ENCODE peak calls at places on chromosomes 12 and 14, in nine cellular contexts. One of them, this sample, is unnamed.
A peak's percentile ranks its signal among the peaks of the same experiment; 100 is the strongest.

GRCh38 chr14:39773387-39773786 is 341.2 kb upstream of the FBXO33 start:
- DNase-seq in adrenal gland: no peak
- DNase-seq in activated T-helper 9 cell treated with anti-CD3 and anti-CD28 coated beads, Interleukin-2, amount 50 U/mL, for 16 hours: no peak
- DNase-seq in NCI-H345: no peak
- DNase-seq in stimulated activated CD4-positive, alpha-beta T cell treated with anti-CD3 and anti-CD28 coated beads, Interleukin-1b, Interleukin-23, amount 100 ng/mL, for 1 hour: no peak
- DNase-seq in effector CD8-positive, alpha-beta T cell: no peak
- DNase-seq in BE2C: no peak
- DNase-seq in activated naive CD4-positive, alpha-beta T cell treated with anti-CD3 and anti-CD28 coated beads for 36 hours: no peak
- DNase-seq in activated T-cell treated with anti-CD3 and anti-CD28 coated beads for 1 hour: no peak
- DNase-seq in this sample: no peak

GRCh38 chr12:87924149-87924548 is 105.1 kb downstream of the C12orf50 start:
- DNase-seq in adrenal gland: no peak
- DNase-seq in activated T-helper 9 cell treated with anti-CD3 and anti-CD28 coated beads, Interleukin-2, amount 50 U/mL, for 16 hours: no peak
- DNase-seq in NCI-H345: no peak
- DNase-seq in stimulated activated CD4-positive, alpha-beta T cell treated with anti-CD3 and anti-CD28 coated beads, Interleukin-1b, Interleukin-23, amount 100 ng/mL, for 1 hour: no peak
- DNase-seq in effector CD8-positive, alpha-beta T cell: no peak
- DNase-seq in BE2C: no peak
- DNase-seq in activated naive CD4-positive, alpha-beta T cell treated with anti-CD3 and anti-CD28 coated beads for 36 hours: no peak
- DNase-seq in activated T-cell treated with anti-CD3 and anti-CD28 coated beads for 1 hour: no peak
- DNase-seq in this sample: no peak

GRCh38 chr14:98494582-98494981 is 777.4 kb downstream of the BCL11B start:
- DNase-seq in adrenal gland: no peak
- DNase-seq in activated T-helper 9 cell treated with anti-CD3 and anti-CD28 coated beads, Interleukin-2, amount 50 U/mL, for 16 hours: no peak
- DNase-seq in NCI-H345: no peak
- DNase-seq in stimulated activated CD4-positive, alpha-beta T cell treated with anti-CD3 and anti-CD28 coated beads, Interleukin-1b, Interleukin-23, amount 100 ng/mL, for 1 hour: no peak
- DNase-seq in effector CD8-positive, alpha-beta T cell: no peak
- DNase-seq in BE2C: no peak
- DNase-seq in activated naive CD4-positive, alpha-beta T cell treated with anti-CD3 and anti-CD28 coated beads for 36 hours: peak; percentile 52
- DNase-seq in activated T-cell treated with anti-CD3 and anti-CD28 coated beads for 1 hour: no peak
- DNase-seq in this sample: no peak

GRCh38 chr14:73761621-73762355 is 47.6 kb upstream of the PNMA1 start:
- DNase-seq in adrenal gland: no peak
- DNase-seq in activated T-helper 9 cell treated with anti-CD3 and anti-CD28 coated beads, Interleukin-2, amount 50 U/mL, for 16 hours: no peak
- DNase-seq in NCI-H345: no peak
- DNase-seq in stimulated activated CD4-positive, alpha-beta T cell treated with anti-CD3 and anti-CD28 coated beads, Interleukin-1b, Interleukin-23, amount 100 ng/mL, for 1 hour: no peak
- DNase-seq in effector CD8-positive, alpha-beta T cell: no peak
- DNase-seq in BE2C: peak; percentile 45
- DNase-seq in activated naive CD4-positive, alpha-beta T cell treated with anti-CD3 and anti-CD28 coated beads for 36 hours: peak; percentile 79
- DNase-seq in activated T-cell treated with anti-CD3 and anti-CD28 coated beads for 1 hour: no peak
- DNase-seq in this sample: no peak

GRCh38 chr14:65296402-65296801 is 116.1 kb upstream of the FUT8 start:
- DNase-seq in adrenal gland: no peak
- DNase-seq in activated T-helper 9 cell treated with anti-CD3 and anti-CD28 coated beads, Interleukin-2, amount 50 U/mL, for 16 hours: no peak
- DNase-seq in NCI-H345: no peak
- DNase-seq in stimulated activated CD4-positive, alpha-beta T cell treated with anti-CD3 and anti-CD28 coated beads, Interleukin-1b, Interleukin-23, amount 100 ng/mL, for 1 hour: no peak
- DNase-seq in effector CD8-positive, alpha-beta T cell: no peak
- DNase-seq in BE2C: no peak
- DNase-seq in activated naive CD4-positive, alpha-beta T cell treated with anti-CD3 and anti-CD28 coated beads for 36 hours: no peak
- DNase-seq in activated T-cell treated with anti-CD3 and anti-CD28 coated beads for 1 hour: no peak
- DNase-seq in this sample: no peak

GRCh38 chr14:92951912-92952471 is 29.0 kb downstream of the CHGA start:
- DNase-seq in adrenal gland: peak; percentile 78
- DNase-seq in activated T-helper 9 cell treated with anti-CD3 and anti-CD28 coated beads, Interleukin-2, amount 50 U/mL, for 16 hours: peak; percentile 67
- DNase-seq in NCI-H345: peak; percentile 74
- DNase-seq in stimulated activated CD4-positive, alpha-beta T cell treated with anti-CD3 and anti-CD28 coated beads, Interleukin-1b, Interleukin-23, amount 100 ng/mL, for 1 hour: peak; percentile 53
- DNase-seq in effector CD8-positive, alpha-beta T cell: peak; percentile 70
- DNase-seq in BE2C: peak; percentile 87
- DNase-seq in activated naive CD4-positive, alpha-beta T cell treated with anti-CD3 and anti-CD28 coated beads for 36 hours: peak; percentile 84
- DNase-seq in activated T-cell treated with anti-CD3 and anti-CD28 coated beads for 1 hour: peak; percentile 74
- DNase-seq in this sample: peak; percentile 37

GRCh38 chr12:4563336-4563735 is 1.3 kb downstream of the DYRK4 start:
- DNase-seq in adrenal gland: no peak
- DNase-seq in activated T-helper 9 cell treated with anti-CD3 and anti-CD28 coated beads, Interleukin-2, amount 50 U/mL, for 16 hours: no peak
- DNase-seq in NCI-H345: no peak
- DNase-seq in stimulated activated CD4-positive, alpha-beta T cell treated with anti-CD3 and anti-CD28 coated beads, Interleukin-1b, Interleukin-23, amount 100 ng/mL, for 1 hour: no peak
- DNase-seq in effector CD8-positive, alpha-beta T cell: no peak
- DNase-seq in BE2C: no peak
- DNase-seq in activated naive CD4-positive, alpha-beta T cell treated with anti-CD3 and anti-CD28 coated beads for 36 hours: no peak
- DNase-seq in activated T-cell treated with anti-CD3 and anti-CD28 coated beads for 1 hour: no peak
- DNase-seq in this sample: no peak

GRCh38 chr14:53190938-53191337 is 37.8 kb upstream of the DDHD1 start:
- DNase-seq in adrenal gland: no peak
- DNase-seq in activated T-helper 9 cell treated with anti-CD3 and anti-CD28 coated beads, Interleukin-2, amount 50 U/mL, for 16 hours: peak; percentile 35
- DNase-seq in NCI-H345: no peak
- DNase-seq in stimulated activated CD4-positive, alpha-beta T cell treated with anti-CD3 and anti-CD28 coated beads, Interleukin-1b, Interleukin-23, amount 100 ng/mL, for 1 hour: no peak
- DNase-seq in effector CD8-positive, alpha-beta T cell: no peak
- DNase-seq in BE2C: no peak
- DNase-seq in activated naive CD4-positive, alpha-beta T cell treated with anti-CD3 and anti-CD28 coated beads for 36 hours: peak; percentile 72
- DNase-seq in activated T-cell treated with anti-CD3 and anti-CD28 coated beads for 1 hour: no peak
- DNase-seq in this sample: no peak

GRCh38 chr12:95802482-95803264 is 12.1 kb upstream of the NTN4 start:
- DNase-seq in adrenal gland: no peak
- DNase-seq in activated T-helper 9 cell treated with anti-CD3 and anti-CD28 coated beads, Interleukin-2, amount 50 U/mL, for 16 hours: no peak
- DNase-seq in NCI-H345: no peak
- DNase-seq in stimulated activated CD4-positive, alpha-beta T cell treated with anti-CD3 and anti-CD28 coated beads, Interleukin-1b, Interleukin-23, amount 100 ng/mL, for 1 hour: no peak
- DNase-seq in effector CD8-positive, alpha-beta T cell: no peak
- DNase-seq in BE2C: no peak
- DNase-seq in activated naive CD4-positive, alpha-beta T cell treated with anti-CD3 and anti-CD28 coated beads for 36 hours: no peak
- DNase-seq in activated T-cell treated with anti-CD3 and anti-CD28 coated beads for 1 hour: no peak
- DNase-seq in this sample: no peak

GRCh38 chr12:15796493-15797141 is 7.4 kb upstream of the EPS8 start:
- DNase-seq in adrenal gland: no peak
- DNase-seq in activated T-helper 9 cell treated with anti-CD3 and anti-CD28 coated beads, Interleukin-2, amount 50 U/mL, for 16 hours: no peak
- DNase-seq in NCI-H345: no peak
- DNase-seq in stimulated activated CD4-positive, alpha-beta T cell treated with anti-CD3 and anti-CD28 coated beads, Interleukin-1b, Interleukin-23, amount 100 ng/mL, for 1 hour: no peak
- DNase-seq in effector CD8-positive, alpha-beta T cell: no peak
- DNase-seq in BE2C: no peak
- DNase-seq in activated naive CD4-positive, alpha-beta T cell treated with anti-CD3 and anti-CD28 coated beads for 36 hours: no peak
- DNase-seq in activated T-cell treated with anti-CD3 and anti-CD28 coated beads for 1 hour: no peak
- DNase-seq in this sample: no peak

GRCh38 chr14:78254911-78255431 is 84.8 kb downstream of the NRXN3 start:
- DNase-seq in adrenal gland: no peak
- DNase-seq in activated T-helper 9 cell treated with anti-CD3 and anti-CD28 coated beads, Interleukin-2, amount 50 U/mL, for 16 hours: no peak
- DNase-seq in NCI-H345: peak; percentile 95
- DNase-seq in stimulated activated CD4-positive, alpha-beta T cell treated with anti-CD3 and anti-CD28 coated beads, Interleukin-1b, Interleukin-23, amount 100 ng/mL, for 1 hour: no peak
- DNase-seq in effector CD8-positive, alpha-beta T cell: no peak
- DNase-seq in BE2C: no peak
- DNase-seq in activated naive CD4-positive, alpha-beta T cell treated with anti-CD3 and anti-CD28 coated beads for 36 hours: peak; percentile 8
- DNase-seq in activated T-cell treated with anti-CD3 and anti-CD28 coated beads for 1 hour: no peak
- DNase-seq in this sample: no peak

GRCh38 chr14:59018978-59019377 is 169.5 kb upstream of the DAAM1 start:
- DNase-seq in adrenal gland: no peak
- DNase-seq in activated T-helper 9 cell treated with anti-CD3 and anti-CD28 coated beads, Interleukin-2, amount 50 U/mL, for 16 hours: no peak
- DNase-seq in NCI-H345: no peak
- DNase-seq in stimulated activated CD4-positive, alpha-beta T cell treated with anti-CD3 and anti-CD28 coated beads, Interleukin-1b, Interleukin-23, amount 100 ng/mL, for 1 hour: no peak
- DNase-seq in effector CD8-positive, alpha-beta T cell: no peak
- DNase-seq in BE2C: no peak
- DNase-seq in activated naive CD4-positive, alpha-beta T cell treated with anti-CD3 and anti-CD28 coated beads for 36 hours: no peak
- DNase-seq in activated T-cell treated with anti-CD3 and anti-CD28 coated beads for 1 hour: no peak
- DNase-seq in this sample: no peak

GRCh38 chr14:61553730-61554641 is 141.3 kb upstream of the HIF1A start:
- DNase-seq in adrenal gland: peak; percentile 75
- DNase-seq in activated T-helper 9 cell treated with anti-CD3 and anti-CD28 coated beads, Interleukin-2, amount 50 U/mL, for 16 hours: no peak
- DNase-seq in NCI-H345: no peak
- DNase-seq in stimulated activated CD4-positive, alpha-beta T cell treated with anti-CD3 and anti-CD28 coated beads, Interleukin-1b, Interleukin-23, amount 100 ng/mL, for 1 hour: no peak
- DNase-seq in effector CD8-positive, alpha-beta T cell: no peak
- DNase-seq in BE2C: no peak
- DNase-seq in activated naive CD4-positive, alpha-beta T cell treated with anti-CD3 and anti-CD28 coated beads for 36 hours: no peak
- DNase-seq in activated T-cell treated with anti-CD3 and anti-CD28 coated beads for 1 hour: no peak
- DNase-seq in this sample: no peak

GRCh38 chr12:131075194-131075593 is 121.5 kb downstream of the ADGRD1 start:
- DNase-seq in adrenal gland: no peak
- DNase-seq in activated T-helper 9 cell treated with anti-CD3 and anti-CD28 coated beads, Interleukin-2, amount 50 U/mL, for 16 hours: no peak
- DNase-seq in NCI-H345: no peak
- DNase-seq in stimulated activated CD4-positive, alpha-beta T cell treated with anti-CD3 and anti-CD28 coated beads, Interleukin-1b, Interleukin-23, amount 100 ng/mL, for 1 hour: no peak
- DNase-seq in effector CD8-positive, alpha-beta T cell: no peak
- DNase-seq in BE2C: no peak
- DNase-seq in activated naive CD4-positive, alpha-beta T cell treated with anti-CD3 and anti-CD28 coated beads for 36 hours: no peak
- DNase-seq in activated T-cell treated with anti-CD3 and anti-CD28 coated beads for 1 hour: no peak
- DNase-seq in this sample: no peak

GRCh38 chr14:36226164-36226563 is 49.6 kb upstream of the PTCSC3 start:
- DNase-seq in adrenal gland: no peak
- DNase-seq in activated T-helper 9 cell treated with anti-CD3 and anti-CD28 coated beads, Interleukin-2, amount 50 U/mL, for 16 hours: no peak
- DNase-seq in NCI-H345: no peak
- DNase-seq in stimulated activated CD4-positive, alpha-beta T cell treated with anti-CD3 and anti-CD28 coated beads, Interleukin-1b, Interleukin-23, amount 100 ng/mL, for 1 hour: no peak
- DNase-seq in effector CD8-positive, alpha-beta T cell: no peak
- DNase-seq in BE2C: no peak
- DNase-seq in activated naive CD4-positive, alpha-beta T cell treated with anti-CD3 and anti-CD28 coated beads for 36 hours: no peak
- DNase-seq in activated T-cell treated with anti-CD3 and anti-CD28 coated beads for 1 hour: no peak
- DNase-seq in this sample: no peak

GRCh38 chr14:101444116-101444515 is 117.2 kb upstream of the DIO3 start:
- DNase-seq in adrenal gland: no peak
- DNase-seq in activated T-helper 9 cell treated with anti-CD3 and anti-CD28 coated beads, Interleukin-2, amount 50 U/mL, for 16 hours: no peak
- DNase-seq in NCI-H345: no peak
- DNase-seq in stimulated activated CD4-positive, alpha-beta T cell treated with anti-CD3 and anti-CD28 coated beads, Interleukin-1b, Interleukin-23, amount 100 ng/mL, for 1 hour: no peak
- DNase-seq in effector CD8-positive, alpha-beta T cell: no peak
- DNase-seq in BE2C: no peak
- DNase-seq in activated naive CD4-positive, alpha-beta T cell treated with anti-CD3 and anti-CD28 coated beads for 36 hours: no peak
- DNase-seq in activated T-cell treated with anti-CD3 and anti-CD28 coated beads for 1 hour: no peak
- DNase-seq in this sample: no peak

GRCh38 chr12:9710584-9711375 is 22.1 kb downstream of the CLECL1 start:
- DNase-seq in adrenal gland: no peak
- DNase-seq in activated T-helper 9 cell treated with anti-CD3 and anti-CD28 coated beads, Interleukin-2, amount 50 U/mL, for 16 hours: no peak
- DNase-seq in NCI-H345: no peak
- DNase-seq in stimulated activated CD4-positive, alpha-beta T cell treated with anti-CD3 and anti-CD28 coated beads, Interleukin-1b, Interleukin-23, amount 100 ng/mL, for 1 hour: no peak
- DNase-seq in effector CD8-positive, alpha-beta T cell: no peak
- DNase-seq in BE2C: no peak
- DNase-seq in activated naive CD4-positive, alpha-beta T cell treated with anti-CD3 and anti-CD28 coated beads for 36 hours: no peak
- DNase-seq in activated T-cell treated with anti-CD3 and anti-CD28 coated beads for 1 hour: no peak
- DNase-seq in this sample: no peak

GRCh38 chr14:99129211-99129696 is 142.7 kb downstream of the BCL11B start:
- DNase-seq in adrenal gland: no peak
- DNase-seq in activated T-helper 9 cell treated with anti-CD3 and anti-CD28 coated beads, Interleukin-2, amount 50 U/mL, for 16 hours: no peak
- DNase-seq in NCI-H345: no peak
- DNase-seq in stimulated activated CD4-positive, alpha-beta T cell treated with anti-CD3 and anti-CD28 coated beads, Interleukin-1b, Interleukin-23, amount 100 ng/mL, for 1 hour: no peak
- DNase-seq in effector CD8-positive, alpha-beta T cell: no peak
- DNase-seq in BE2C: no peak
- DNase-seq in activated naive CD4-positive, alpha-beta T cell treated with anti-CD3 and anti-CD28 coated beads for 36 hours: no peak
- DNase-seq in activated T-cell treated with anti-CD3 and anti-CD28 coated beads for 1 hour: no peak
- DNase-seq in this sample: no peak

GRCh38 chr12:105640780-105641179 is 310.3 kb downstream of the C12orf75 start:
- DNase-seq in adrenal gland: no peak
- DNase-seq in activated T-helper 9 cell treated with anti-CD3 and anti-CD28 coated beads, Interleukin-2, amount 50 U/mL, for 16 hours: no peak
- DNase-seq in NCI-H345: peak; percentile 17
- DNase-seq in stimulated activated CD4-positive, alpha-beta T cell treated with anti-CD3 and anti-CD28 coated beads, Interleukin-1b, Interleukin-23, amount 100 ng/mL, for 1 hour: no peak
- DNase-seq in effector CD8-positive, alpha-beta T cell: no peak
- DNase-seq in BE2C: no peak
- DNase-seq in activated naive CD4-positive, alpha-beta T cell treated with anti-CD3 and anti-CD28 coated beads for 36 hours: no peak
- DNase-seq in activated T-cell treated with anti-CD3 and anti-CD28 coated beads for 1 hour: no peak
- DNase-seq in this sample: no peak

GRCh38 chr12:101713059-101713682 is 15.7 kb downstream of the CHPT1 start:
- DNase-seq in adrenal gland: peak; percentile 73
- DNase-seq in activated T-helper 9 cell treated with anti-CD3 and anti-CD28 coated beads, Interleukin-2, amount 50 U/mL, for 16 hours: no peak
- DNase-seq in NCI-H345: no peak
- DNase-seq in stimulated activated CD4-positive, alpha-beta T cell treated with anti-CD3 and anti-CD28 coated beads, Interleukin-1b, Interleukin-23, amount 100 ng/mL, for 1 hour: no peak
- DNase-seq in effector CD8-positive, alpha-beta T cell: no peak
- DNase-seq in BE2C: no peak
- DNase-seq in activated naive CD4-positive, alpha-beta T cell treated with anti-CD3 and anti-CD28 coated beads for 36 hours: no peak
- DNase-seq in activated T-cell treated with anti-CD3 and anti-CD28 coated beads for 1 hour: no peak
- DNase-seq in this sample: no peak

GRCh38 chr12:81626406-81626805 is 132.7 kb downstream of the PPFIA2 start:
- DNase-seq in adrenal gland: no peak
- DNase-seq in activated T-helper 9 cell treated with anti-CD3 and anti-CD28 coated beads, Interleukin-2, amount 50 U/mL, for 16 hours: no peak
- DNase-seq in NCI-H345: no peak
- DNase-seq in stimulated activated CD4-positive, alpha-beta T cell treated with anti-CD3 and anti-CD28 coated beads, Interleukin-1b, Interleukin-23, amount 100 ng/mL, for 1 hour: no peak
- DNase-seq in effector CD8-positive, alpha-beta T cell: no peak
- DNase-seq in BE2C: no peak
- DNase-seq in activated naive CD4-positive, alpha-beta T cell treated with anti-CD3 and anti-CD28 coated beads for 36 hours: no peak
- DNase-seq in activated T-cell treated with anti-CD3 and anti-CD28 coated beads for 1 hour: no peak
- DNase-seq in this sample: no peak

GRCh38 chr14:99231850-99232401 is 40.1 kb downstream of the BCL11B start:
- DNase-seq in adrenal gland: peak; percentile 42
- DNase-seq in activated T-helper 9 cell treated with anti-CD3 and anti-CD28 coated beads, Interleukin-2, amount 50 U/mL, for 16 hours: no peak
- DNase-seq in NCI-H345: no peak
- DNase-seq in stimulated activated CD4-positive, alpha-beta T cell treated with anti-CD3 and anti-CD28 coated beads, Interleukin-1b, Interleukin-23, amount 100 ng/mL, for 1 hour: no peak
- DNase-seq in effector CD8-positive, alpha-beta T cell: peak; percentile 29
- DNase-seq in BE2C: no peak
- DNase-seq in activated naive CD4-positive, alpha-beta T cell treated with anti-CD3 and anti-CD28 coated beads for 36 hours: no peak
- DNase-seq in activated T-cell treated with anti-CD3 and anti-CD28 coated beads for 1 hour: no peak
- DNase-seq in this sample: no peak

GRCh38 chr14:76760331-76761197 is 704 bp upstream of the VASH1 start:
- DNase-seq in adrenal gland: no peak
- DNase-seq in activated T-helper 9 cell treated with anti-CD3 and anti-CD28 coated beads, Interleukin-2, amount 50 U/mL, for 16 hours: no peak
- DNase-seq in NCI-H345: no peak
- DNase-seq in stimulated activated CD4-positive, alpha-beta T cell treated with anti-CD3 and anti-CD28 coated beads, Interleukin-1b, Interleukin-23, amount 100 ng/mL, for 1 hour: no peak
- DNase-seq in effector CD8-positive, alpha-beta T cell: no peak
- DNase-seq in BE2C: no peak
- DNase-seq in activated naive CD4-positive, alpha-beta T cell treated with anti-CD3 and anti-CD28 coated beads for 36 hours: no peak
- DNase-seq in activated T-cell treated with anti-CD3 and anti-CD28 coated beads for 1 hour: no peak
- DNase-seq in this sample: no peak

GRCh38 chr12:47328831-47329545 is 249.2 kb upstream of the AMIGO2 start:
- DNase-seq in adrenal gland: no peak
- DNase-seq in activated T-helper 9 cell treated with anti-CD3 and anti-CD28 coated beads, Interleukin-2, amount 50 U/mL, for 16 hours: no peak
- DNase-seq in NCI-H345: no peak
- DNase-seq in stimulated activated CD4-positive, alpha-beta T cell treated with anti-CD3 and anti-CD28 coated beads, Interleukin-1b, Interleukin-23, amount 100 ng/mL, for 1 hour: no peak
- DNase-seq in effector CD8-positive, alpha-beta T cell: no peak
- DNase-seq in BE2C: no peak
- DNase-seq in activated naive CD4-positive, alpha-beta T cell treated with anti-CD3 and anti-CD28 coated beads for 36 hours: peak; percentile 34
- DNase-seq in activated T-cell treated with anti-CD3 and anti-CD28 coated beads for 1 hour: no peak
- DNase-seq in this sample: no peak

GRCh38 chr12:3199551-3200031 is 122.4 kb downstream of the TSPAN9 start:
- DNase-seq in adrenal gland: no peak
- DNase-seq in activated T-helper 9 cell treated with anti-CD3 and anti-CD28 coated beads, Interleukin-2, amount 50 U/mL, for 16 hours: no peak
- DNase-seq in NCI-H345: no peak
- DNase-seq in stimulated activated CD4-positive, alpha-beta T cell treated with anti-CD3 and anti-CD28 coated beads, Interleukin-1b, Interleukin-23, amount 100 ng/mL, for 1 hour: no peak
- DNase-seq in effector CD8-positive, alpha-beta T cell: no peak
- DNase-seq in BE2C: peak; percentile 53
- DNase-seq in activated naive CD4-positive, alpha-beta T cell treated with anti-CD3 and anti-CD28 coated beads for 36 hours: no peak
- DNase-seq in activated T-cell treated with anti-CD3 and anti-CD28 coated beads for 1 hour: no peak
- DNase-seq in this sample: no peak

GRCh38 chr12:46071335-46071734 is 81.0 kb upstream of the SCAF11 start:
- DNase-seq in adrenal gland: no peak
- DNase-seq in activated T-helper 9 cell treated with anti-CD3 and anti-CD28 coated beads, Interleukin-2, amount 50 U/mL, for 16 hours: no peak
- DNase-seq in NCI-H345: no peak
- DNase-seq in stimulated activated CD4-positive, alpha-beta T cell treated with anti-CD3 and anti-CD28 coated beads, Interleukin-1b, Interleukin-23, amount 100 ng/mL, for 1 hour: no peak
- DNase-seq in effector CD8-positive, alpha-beta T cell: no peak
- DNase-seq in BE2C: no peak
- DNase-seq in activated naive CD4-positive, alpha-beta T cell treated with anti-CD3 and anti-CD28 coated beads for 36 hours: peak; percentile 13
- DNase-seq in activated T-cell treated with anti-CD3 and anti-CD28 coated beads for 1 hour: no peak
- DNase-seq in this sample: no peak

GRCh38 chr14:90785474-90785873 is 30.8 kb downstream of the TTC7B start:
- DNase-seq in adrenal gland: no peak
- DNase-seq in activated T-helper 9 cell treated with anti-CD3 and anti-CD28 coated beads, Interleukin-2, amount 50 U/mL, for 16 hours: no peak
- DNase-seq in NCI-H345: no peak
- DNase-seq in stimulated activated CD4-positive, alpha-beta T cell treated with anti-CD3 and anti-CD28 coated beads, Interleukin-1b, Interleukin-23, amount 100 ng/mL, for 1 hour: no peak
- DNase-seq in effector CD8-positive, alpha-beta T cell: no peak
- DNase-seq in BE2C: peak; percentile 57
- DNase-seq in activated naive CD4-positive, alpha-beta T cell treated with anti-CD3 and anti-CD28 coated beads for 36 hours: no peak
- DNase-seq in activated T-cell treated with anti-CD3 and anti-CD28 coated beads for 1 hour: no peak
- DNase-seq in this sample: no peak

GRCh38 chr12:1932264-1932777 is 13.9 kb upstream of the CACNA2D4 start:
- DNase-seq in adrenal gland: peak; percentile 85
- DNase-seq in activated T-helper 9 cell treated with anti-CD3 and anti-CD28 coated beads, Interleukin-2, amount 50 U/mL, for 16 hours: no peak
- DNase-seq in NCI-H345: no peak
- DNase-seq in stimulated activated CD4-positive, alpha-beta T cell treated with anti-CD3 and anti-CD28 coated beads, Interleukin-1b, Interleukin-23, amount 100 ng/mL, for 1 hour: no peak
- DNase-seq in effector CD8-positive, alpha-beta T cell: no peak
- DNase-seq in BE2C: peak; percentile 70
- DNase-seq in activated naive CD4-positive, alpha-beta T cell treated with anti-CD3 and anti-CD28 coated beads for 36 hours: no peak
- DNase-seq in activated T-cell treated with anti-CD3 and anti-CD28 coated beads for 1 hour: no peak
- DNase-seq in this sample: no peak

GRCh38 chr14:99052467-99052866 is 219.5 kb downstream of the BCL11B start:
- DNase-seq in adrenal gland: no peak
- DNase-seq in activated T-helper 9 cell treated with anti-CD3 and anti-CD28 coated beads, Interleukin-2, amount 50 U/mL, for 16 hours: no peak
- DNase-seq in NCI-H345: no peak
- DNase-seq in stimulated activated CD4-positive, alpha-beta T cell treated with anti-CD3 and anti-CD28 coated beads, Interleukin-1b, Interleukin-23, amount 100 ng/mL, for 1 hour: no peak
- DNase-seq in effector CD8-positive, alpha-beta T cell: no peak
- DNase-seq in BE2C: no peak
- DNase-seq in activated naive CD4-positive, alpha-beta T cell treated with anti-CD3 and anti-CD28 coated beads for 36 hours: no peak
- DNase-seq in activated T-cell treated with anti-CD3 and anti-CD28 coated beads for 1 hour: no peak
- DNase-seq in this sample: no peak

This sample was measured in GM12878.